ENCODE peak calls at places on chromosomes 1 and 21, in four cellular contexts. P, C, T and A are unnamed samples.

GRCh38 chr1:42943166-42943565 is 15.5 kb downstream of the SLC2A1 start:
- DNase-seq in P (no peak), C (no peak), T (peak; percentile 93), A (no peak)

GRCh38 chr1:115547661-115548060 is 94.1 kb upstream of the VANGL1 start:
- DNase-seq in T (no peak), P (no peak), C (no peak), A (no peak)

GRCh38 chr1:223394242-223394641 is 1.0 kb downstream of the CCDC185 start:
- DNase-seq in C (no peak), P (no peak), T (no peak), A (no peak)

GRCh38 chr1:186325239-186325638 is 49.8 kb downstream of the TPR start:
- DNase-seq in T (peak; percentile 25), C (no peak), P (no peak), A (peak; percentile 8)

GRCh38 chr21:35019631-35020032 is 29.5 kb downstream of the RUNX1 start:
- DNase-seq in P (no peak), T (no peak), C (no peak), A (no peak)

GRCh38 chr1:52296345-52296744 is 69.7 kb downstream of the CC2D1B start:
- DNase-seq in C (no peak), P (peak; percentile 10), T (peak; percentile 73), A (no peak)

GRCh38 chr1:109807822-109808680 is 44.3 kb upstream of the EPS8L3 start:
- DNase-seq in P (no peak), C (no peak), T (peak; percentile 46), A (no peak)

GRCh38 chr1:168792142-168792541 is 63.1 kb upstream of the DPT start:
- DNase-seq in C (no peak), T (no peak), P (no peak), A (no peak)

GRCh38 chr1:93620169-93620840 is 61.3 kb downstream of the BCAR3 start:
- DNase-seq in T (no peak), C (no peak), P (no peak), A (no peak)